ENCODE peak calls at places on chromosomes 11 and 22, in ten cellular contexts. D is upper lobe of left lung; G is fibroblast of lung; E is left ventricle myocardium inferior; R is right lobe of liver; L is pancreas; Y is right atrium auricular region; K is PC-9; W is CD8-positive, alpha-beta T cell; Z is transverse colon. U is an unnamed sample. For H3K27me3, the result is how much of the 10 kb centered on the place peaks cover.

GRCh38 chr11:30481385-30481784 is 104.8 kb downstream of the MPPED2 start:
- DNase-seq in D (no peak), G (no peak), E (no peak), R (no peak), L (no peak), Y (no peak), K (no peak), W (no peak), Z (no peak), U (no peak)

GRCh38 chr22:42673898-42674390 is 24.8 kb upstream of the CYB5R3 start:
- DNase-seq in D (no peak), G (peak), E (no peak), R (no peak), L (no peak), Y (no peak), K (no peak), W (no peak), Z (no peak), U (no peak)

GRCh38 chr22:38706101-38706884 is 549 bp downstream of the GTPBP1 start:
- DNase-seq in D (peak), G (peak), E (peak), R (peak), L (peak), Y (peak), K (no peak), W (peak), Z (peak), U (no peak)

GRCh38 chr11:126318642-126319373 is 14.9 kb downstream of the DCPS start:
- DNase-seq in D (peak), G (peak), E (peak), R (no peak), L (no peak), Y (peak), K (no peak), W (peak), Z (peak), U (peak)

GRCh38 chr11:68298659-68299516 is 13.5 kb upstream of the LRP5 start:
- DNase-seq in D (no peak), G (no peak), E (peak), R (peak), L (peak), Y (no peak), K (no peak), W (no peak), Z (peak), U (no peak)

GRCh38 chr22:47201186-47201995 is 438.9 kb downstream of the TBC1D22A start:
- DNase-seq in D (no peak), G (no peak), E (no peak), R (peak), L (peak), Y (peak), K (no peak), W (no peak), Z (no peak), U (no peak)

GRCh38 chr22:21051145-21051835 is 5.5 kb downstream of the LRRC74B start:
- DNase-seq in D (no peak), G (no peak), E (no peak), R (no peak), L (no peak), Y (no peak), K (no peak), W (no peak), Z (no peak), U (no peak)

GRCh38 chr11:7655253-7656217 is 17.8 kb downstream of the CYB5R2 start:
- DNase-seq in D (no peak), G (no peak), E (no peak), R (no peak), L (no peak), Y (no peak), K (no peak), W (no peak), Z (no peak), U (no peak)

GRCh38 chr11:119320593-119321524 is 3.9 kb upstream of the MCAM start:
- DNase-seq in D (peak), G (peak), E (peak), R (peak), L (peak), Y (no peak), K (peak), W (peak), Z (peak), U (peak)

GRCh38 chr11:69962152-69962551 is 116.0 kb upstream of the ANO1 start:
- DNase-seq in D (no peak), G (peak), E (no peak), R (no peak), L (no peak), Y (no peak), K (peak), W (no peak), Z (peak), U (no peak)

GRCh38 chr11:112822478-112823274 is 138.5 kb upstream of the NCAM1 start:
- DNase-seq in D (no peak), G (peak), E (no peak), R (no peak), L (no peak), Y (no peak), K (no peak), W (no peak), Z (no peak), U (no peak)

GRCh38 chr11:73295259-73295995 is 12.6 kb upstream of the ARHGEF17 start:
- DNase-seq in D (peak), G (peak), E (peak), R (no peak), L (peak), Y (peak), K (peak), W (peak), Z (peak), U (peak)

GRCh38 chr11:76025068-76025467 is 181.2 kb downstream of the WNT11 start:
- DNase-seq in D (no peak), G (peak), E (no peak), R (no peak), L (no peak), Y (no peak), K (no peak), W (no peak), Z (no peak), U (no peak)

GRCh38 chr22:40332319-40332781 is 13.9 kb upstream of the ADSL start:
- DNase-seq in D (no peak), G (peak), E (no peak), R (no peak), L (no peak), Y (no peak), K (no peak), W (peak), Z (no peak), U (peak)

GRCh38 chr11:71204294-71204693 is 48.1 kb downstream of the SHANK2 start:
- DNase-seq in D (no peak), G (no peak), E (no peak), R (peak), L (no peak), Y (no peak), K (no peak), W (no peak), Z (no peak), U (no peak)

GRCh38 chr22:43622886-43623285 is 189.2 kb downstream of the EFCAB6 start:
- DNase-seq in D (no peak), G (no peak), E (no peak), R (no peak), L (no peak), Y (no peak), K (no peak), W (no peak), Z (no peak), U (no peak)

GRCh38 chr11:119372260-119373058 is 9.0 kb downstream of the USP2 start:
- DNase-seq in D (no peak), G (no peak), E (no peak), R (peak), L (no peak), Y (no peak), K (no peak), W (no peak), Z (no peak), U (no peak)

GRCh38 chr11:102560555-102561011 is 30.0 kb upstream of the MMP7 start:
- DNase-seq in D (peak), G (peak), E (no peak), R (no peak), L (no peak), Y (no peak), K (no peak), W (no peak), Z (peak), U (peak)

GRCh38 chr11:45922425-45923082 is at the start of gene LARGE2:
- DNase-seq in D (peak), G (no peak), E (peak), R (no peak), L (peak), Y (no peak), K (peak), W (peak), Z (peak), U (no peak)

GRCh38 chr11:128862421-128862820 is 4.7 kb downstream of the KCNJ1 start:
- DNase-seq in D (no peak), G (no peak), E (no peak), R (no peak), L (no peak), Y (no peak), K (no peak), W (no peak), Z (no peak), U (no peak)

GRCh38 chr11:44577231-44577834 is 11.9 kb downstream of the CD82 start:
- DNase-seq in D (no peak), G (no peak), E (no peak), R (no peak), L (no peak), Y (no peak), K (peak), W (no peak), Z (no peak), U (no peak)

GRCh38 chr11:130879836-130880235 is 36.4 kb downstream of the SNX19 start:
- DNase-seq in D (no peak), G (no peak), E (no peak), R (no peak), L (no peak), Y (no peak), K (no peak), W (no peak), Z (no peak), U (no peak)

DNA sequence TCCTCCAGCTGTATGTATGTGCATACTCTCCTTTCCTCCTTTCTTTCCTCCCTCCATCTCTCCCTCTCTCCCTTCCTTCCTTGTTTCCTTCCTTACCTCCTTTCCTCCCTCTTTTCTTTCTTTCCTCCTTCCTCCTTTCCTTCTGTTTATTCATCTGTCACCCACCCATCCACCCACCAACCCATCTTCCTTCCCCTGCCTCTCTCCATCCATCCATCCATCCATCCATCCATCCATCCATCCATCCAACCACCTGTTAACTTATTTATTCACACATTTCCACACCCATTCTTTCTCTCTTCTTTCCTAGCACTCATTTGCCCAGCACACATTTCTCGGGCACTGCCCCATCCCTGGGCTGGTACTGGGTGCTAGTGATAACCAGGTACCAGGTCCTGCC is 443.9 kb downstream of the MIAT start:
- DNase-seq in D (no peak), G (no peak), E (no peak), R (no peak), L (no peak), Y (no peak), K (no peak), W (no peak), Z (no peak), U (no peak)
- H3K27ac ChIP-seq in D (no peak), G (no peak), E (no peak), R (no peak), L (no peak), Y (no peak), K (no peak), W (no peak), Z (peak), U (no peak)

GRCh38 chr11:24086921-24087320 is 409.9 kb upstream of the LUZP2 start:
- DNase-seq in D (no peak), G (no peak), E (no peak), R (no peak), L (no peak), Y (no peak), K (no peak), W (no peak), Z (no peak), U (no peak)

GRCh38 chr11:24093410-24093809 is 403.4 kb upstream of the LUZP2 start:
- DNase-seq in D (no peak), G (no peak), E (no peak), R (no peak), L (no peak), Y (no peak), K (no peak), W (no peak), Z (no peak), U (no peak)

GRCh38 chr11:24091594-24091993 is 405.3 kb upstream of the LUZP2 start:
- DNase-seq in D (no peak), G (no peak), E (no peak), R (no peak), L (no peak), Y (no peak), K (no peak), W (no peak), Z (no peak), U (no peak)
- H3K27me3 ChIP-seq in D (under half), G (under half), E (under half), R (under half), L (under half), Y (under half), K (under half), W (under half), Z (under half), U (under half)

GRCh38 chr11:8913961-8914660 is 3.1 kb downstream of the AKIP1 start:
- DNase-seq in D (no peak), G (peak), E (no peak), R (no peak), L (no peak), Y (no peak), K (no peak), W (peak), Z (peak), U (peak)
- H3K27ac ChIP-seq in D (peak), G (peak), E (peak), R (peak), L (peak), Y (peak), K (no peak), W (peak), Z (peak), U (peak)

GRCh38 chr22:37208401-37209139 is 3.7 kb downstream of the SSTR3 start:
- DNase-seq in D (no peak), G (no peak), E (no peak), R (no peak), L (no peak), Y (no peak), K (no peak), W (no peak), Z (no peak), U (no peak)

GRCh38 chr22:37211075-37211852 is 1.0 kb downstream of the SSTR3 start:
- DNase-seq in D (no peak), G (no peak), E (no peak), R (no peak), L (no peak), Y (no peak), K (no peak), W (no peak), Z (no peak), U (no peak)

GRCh38 chr22:37211853-37212173 is 464 bp downstream of the SSTR3 start:
- DNase-seq in D (no peak), G (no peak), E (no peak), R (no peak), L (no peak), Y (no peak), K (no peak), W (no peak), Z (no peak), U (no peak)

GRCh38 chr22:37209140-37209845 is 3.0 kb downstream of the SSTR3 start:
- DNase-seq in D (no peak), G (no peak), E (no peak), R (no peak), L (no peak), Y (no peak), K (no peak), W (no peak), Z (no peak), U (no peak)

GRCh38 chr22:37210041-37210803 is 2.1 kb downstream of the SSTR3 start:
- DNase-seq in D (no peak), G (no peak), E (no peak), R (no peak), L (no peak), Y (no peak), K (no peak), W (no peak), Z (no peak), U (no peak)
- H3K27me3 ChIP-seq in D (under half), G (under half), E (half or more), R (under half), L (under half), Y (under half), K (under half), W (under half), Z (under half), U (under half)

GRCh38 chr11:64239662-64240466 is 1.0 kb upstream of the FKBP2 start:
- DNase-seq in D (peak), G (no peak), E (no peak), R (no peak), L (peak), Y (no peak), K (peak), W (no peak), Z (no peak), U (no peak)
- H3K27ac ChIP-seq in D (peak), G (peak), E (peak), R (peak), L (peak), Y (peak), K (peak), W (peak), Z (peak), U (peak)

GRCh38 chr22:49701380-49702067 is 126.1 kb downstream of the BRD1 start:
- DNase-seq in D (no peak), G (no peak), E (no peak), R (no peak), L (no peak), Y (no peak), K (no peak), W (peak), Z (no peak), U (no peak)

GRCh38 chr22:49703391-49703926 is 124.2 kb downstream of the BRD1 start:
- DNase-seq in D (no peak), G (no peak), E (no peak), R (no peak), L (no peak), Y (no peak), K (no peak), W (no peak), Z (no peak), U (no peak)

GRCh38 chr22:49703990-49704344 is 123.7 kb downstream of the BRD1 start:
- DNase-seq in D (no peak), G (no peak), E (no peak), R (no peak), L (no peak), Y (no peak), K (no peak), W (no peak), Z (no peak), U (no peak)

GRCh38 chr22:49699928-49700498 is 127.7 kb downstream of the BRD1 start:
- DNase-seq in D (no peak), G (no peak), E (no peak), R (no peak), L (no peak), Y (no peak), K (no peak), W (no peak), Z (no peak), U (no peak)

DNA sequence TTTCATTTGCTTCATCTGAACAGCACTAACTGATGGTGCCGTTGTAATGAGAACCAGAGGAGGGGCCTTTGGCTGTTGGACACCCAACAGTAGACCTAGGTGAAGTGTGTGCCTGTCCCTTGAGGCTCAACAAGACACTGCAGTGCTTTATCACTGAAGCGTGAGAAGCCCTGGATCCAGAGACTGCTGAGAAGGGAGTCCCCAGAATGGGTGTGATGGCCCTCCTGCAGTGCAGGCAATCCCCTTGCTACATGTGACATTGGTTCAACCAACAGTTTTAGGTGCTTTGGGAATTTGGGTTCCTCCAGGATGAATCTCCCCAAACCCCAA is 125.6 kb downstream of the BRD1 start:
- DNase-seq in D (no peak), G (no peak), E (no peak), R (no peak), L (no peak), Y (no peak), K (no peak), W (no peak), Z (no peak), U (no peak)
- H3K27me3 ChIP-seq in D (under half), G (under half), E (half or more), R (under half), L (under half), Y (under half), K (half or more), W (under half), Z (under half), U (under half)

GRCh38 chr11:60100511-60100910 is 12.0 kb downstream of the MS4A2 start:
- DNase-seq in D (no peak), G (no peak), E (no peak), R (no peak), L (no peak), Y (no peak), K (no peak), W (no peak), Z (no peak), U (no peak)

GRCh38 chr11:60095477-60096120 is 7.1 kb downstream of the MS4A2 start:
- DNase-seq in D (no peak), G (no peak), E (no peak), R (no peak), L (no peak), Y (no peak), K (no peak), W (no peak), Z (no peak), U (no peak)

DNA sequence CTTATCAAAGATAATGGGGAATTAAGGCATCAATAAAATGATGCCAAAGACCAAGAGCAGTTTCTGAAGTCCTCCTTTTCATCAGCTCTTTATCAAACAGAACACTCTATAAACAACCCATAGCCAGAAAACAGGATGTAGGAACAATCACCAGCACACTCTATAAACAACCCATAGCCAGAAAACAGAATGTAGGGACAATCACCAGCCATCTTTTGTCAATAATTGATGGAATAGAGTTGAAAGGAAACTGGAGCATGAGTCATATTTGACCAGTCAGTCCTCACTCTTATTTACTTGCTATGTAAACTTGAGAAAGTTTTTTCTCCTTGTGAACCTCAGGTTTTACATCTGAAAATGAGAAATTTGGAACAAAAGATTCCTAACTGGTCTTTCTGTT is 10.0 kb downstream of the MS4A2 start:
- DNase-seq in D (no peak), G (no peak), E (no peak), R (no peak), L (no peak), Y (no peak), K (no peak), W (no peak), Z (no peak), U (no peak)
- H3K27ac ChIP-seq in D (no peak), G (no peak), E (no peak), R (no peak), L (no peak), Y (no peak), K (no peak), W (no peak), Z (no peak), U (no peak)

DNA sequence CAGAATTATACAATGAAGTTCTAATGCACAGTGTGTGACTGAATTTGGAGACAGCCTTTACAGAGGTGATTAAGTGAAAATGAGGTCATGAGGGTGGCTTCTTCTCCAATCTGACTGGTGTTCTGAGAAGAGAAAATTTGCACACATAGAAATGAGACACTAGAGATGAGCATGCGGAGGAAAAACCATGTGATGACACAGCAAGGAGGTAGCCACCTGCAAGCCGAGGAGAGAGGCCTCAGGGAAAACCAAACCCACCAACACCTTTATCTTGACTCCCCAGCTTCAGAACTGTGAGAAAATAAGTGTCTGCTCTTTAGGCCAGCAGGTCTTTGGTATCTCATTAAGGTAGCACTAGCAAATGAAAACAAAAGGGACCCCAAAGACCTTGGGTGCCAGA is 93.2 kb downstream of the GGTLC2 start:
- DNase-seq in D (no peak), G (no peak), E (no peak), R (no peak), L (no peak), Y (no peak), K (no peak), W (no peak), Z (no peak), U (no peak)
- H3K27me3 ChIP-seq in D (under half), G (under half), E (half or more), R (under half), L (under half), Y (under half), K (under half), W (under half), Z (under half), U (under half)

DNA sequence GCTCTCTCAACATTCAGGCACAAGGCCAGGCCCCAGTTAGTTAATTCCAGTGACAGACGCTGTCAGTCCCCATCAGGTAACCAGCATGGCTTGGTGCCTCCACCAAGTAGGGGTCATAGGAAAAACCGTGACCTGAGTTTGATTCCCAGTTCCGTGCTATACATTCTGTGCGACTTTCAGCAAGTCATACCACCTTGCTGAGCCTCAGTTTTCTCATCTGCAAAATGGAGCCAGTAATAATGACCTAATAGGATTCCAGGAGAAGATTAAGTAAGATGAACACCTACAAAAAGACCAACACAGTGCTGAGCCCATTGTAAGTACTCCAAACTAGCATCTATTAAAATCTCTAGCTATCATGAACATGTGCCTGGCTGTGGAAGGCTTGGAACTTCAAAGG is 24.8 kb upstream of the LRRC55 start:
- DNase-seq in D (no peak), G (no peak), E (no peak), R (no peak), L (no peak), Y (no peak), K (no peak), W (no peak), Z (no peak), U (no peak)
- H3K27ac ChIP-seq in D (no peak), G (no peak), E (no peak), R (no peak), L (no peak), Y (no peak), K (no peak), W (no peak), Z (no peak), U (no peak)

GRCh38 chr11:72243173-72243566 is 806 bp downstream of the PHOX2A start:
- DNase-seq in D (peak), G (no peak), E (no peak), R (no peak), L (no peak), Y (no peak), K (no peak), W (no peak), Z (no peak), U (no peak)
- H3K27me3 ChIP-seq in D (under half), G (half or more), E (half or more), R (under half), L (under half), Y (under half), K (under half), W (under half), Z (half or more), U (under half)

U was measured in CD4-positive, CD25-positive, alpha-beta regulatory T cell.